ENCODE peak calls at places on chromosomes 12 and 14, in ten cellular contexts. T is stimulated activated naive B cell treated with anti-CD40 and anti-IgM and Interleukin-4, amounts not matched to agents 10 μg/mL and 1 μg/mL and 100 μg/mL, for 72 hours; V is head of caudate nucleus; Q is EL; M is stimulated activated naive CD8-positive, alpha-beta T cell treated with anti-CD3 and anti-CD28 coated beads, Interleukin-15, amount 100 ng/mL, for 72 hours; W is cardiac septum; U is activated naive CD4-positive, alpha-beta T cell; I is PC-3; F is nephron progenitor cell; N is NCI-H1694 treated with DMSO at 0.1 percent for 48 hours. H is an unnamed sample.

GRCh38 chr12:123150804-123151678 is at the start of gene PITPNM2:
- DNase-seq in W (no peak), U (no peak), Q (peak), V (peak), F (peak), I (peak), N (no peak), T (peak), M (peak), H (peak)

GRCh38 chr14:68612049-68612448 is 180.8 kb downstream of the ZFP36L1 start:
- DNase-seq in N (no peak), T (no peak), U (no peak), I (no peak), V (no peak), W (no peak), M (no peak), F (no peak), Q (no peak), H (no peak)

GRCh38 chr12:92356405-92356804 is 210.8 kb upstream of the BTG1 start:
- DNase-seq in U (no peak), T (no peak), M (no peak), W (no peak), Q (no peak), V (no peak), F (no peak), N (no peak), I (no peak), H (no peak)

GRCh38 chr14:32802295-32802694 is 136.4 kb upstream of the NPAS3 start:
- DNase-seq in M (no peak), Q (no peak), T (no peak), U (no peak), I (no peak), F (no peak), N (no peak), V (no peak), W (no peak), H (no peak)

GRCh38 chr12:130144256-130144655 is 18.0 kb upstream of the FZD10 start:
- DNase-seq in W (no peak), T (no peak), F (no peak), U (no peak), I (no peak), N (no peak), Q (no peak), M (no peak), V (no peak), H (no peak)

GRCh38 chr12:21580748-21581495 is 23.7 kb downstream of the GYS2 start:
- DNase-seq in V (no peak), F (no peak), I (no peak), M (no peak), Q (no peak), N (no peak), T (no peak), W (no peak), U (no peak), H (no peak)

GRCh38 chr14:55107766-55108554 is 21.1 kb upstream of the LGALS3 start:
- DNase-seq in I (peak), W (peak), F (no peak), N (no peak), T (no peak), U (no peak), Q (peak), V (no peak), M (peak), H (peak)

GRCh38 chr12:2652401-2653081 is 142.2 kb upstream of the FKBP4 start:
- DNase-seq in F (no peak), N (no peak), W (peak), I (no peak), Q (no peak), T (no peak), V (no peak), U (no peak), M (no peak), H (no peak)

GRCh38 chr12:80648866-80649265 is 58.6 kb upstream of the MYF6 start:
- DNase-seq in N (no peak), V (no peak), W (no peak), M (no peak), T (no peak), I (peak), Q (peak), U (no peak), F (no peak), H (peak)

GRCh38 chr14:29092121-29092520 is 325.5 kb downstream of the FOXG1 start:
- DNase-seq in M (no peak), T (no peak), I (no peak), V (peak), U (no peak), N (no peak), W (no peak), Q (no peak), F (no peak), H (no peak)

GRCh38 chr14:41257476-41257875 is 349.2 kb upstream of the LRFN5 start:
- DNase-seq in N (no peak), W (no peak), I (no peak), U (no peak), F (no peak), M (no peak), T (no peak), V (no peak), Q (no peak), H (no peak)

GRCh38 chr14:85437143-85437542 is 92.8 kb upstream of the FLRT2 start:
- DNase-seq in W (no peak), F (no peak), N (no peak), U (no peak), V (no peak), I (peak), T (no peak), M (no peak), Q (peak), H (peak)

GRCh38 chr14:104794641-104795467 is 694 bp downstream of the AKT1 start:
- DNase-seq in M (no peak), Q (peak), U (no peak), V (peak), T (no peak), W (no peak), N (no peak), F (peak), I (peak), H (peak)

GRCh38 chr14:72291908-72292688 is 359.9 kb downstream of the RGS6 start:
- DNase-seq in V (no peak), T (peak), U (no peak), M (peak), N (peak), Q (peak), F (peak), I (peak), W (no peak), H (peak)

GRCh38 chr14:63180017-63180416 is 24.2 kb upstream of the RHOJ start:
- DNase-seq in U (no peak), N (no peak), F (no peak), V (no peak), W (no peak), M (no peak), Q (no peak), T (no peak), I (no peak), H (no peak)

GRCh38 chr12:76586764-76587395 is 27.3 kb upstream of the OSBPL8 start:
- DNase-seq in T (no peak), I (peak), M (peak), V (no peak), W (no peak), U (no peak), N (peak), Q (peak), F (peak), H (peak)

GRCh38 chr14:50791201-50791600 is 39.8 kb downstream of the NIN start:
- DNase-seq in T (no peak), Q (no peak), M (no peak), F (no peak), W (no peak), N (no peak), I (no peak), V (no peak), U (no peak), H (no peak)

GRCh38 chr14:100819829-100820475 is 6.0 kb upstream of the MEG3 start:
- DNase-seq in F (no peak), I (no peak), T (no peak), V (no peak), U (no peak), W (no peak), M (no peak), N (no peak), Q (no peak), H (no peak)

GRCh38 chr14:67464377-67464776 is 24.1 kb downstream of the TMEM229B start:
- DNase-seq in T (no peak), U (no peak), V (no peak), F (no peak), I (no peak), Q (no peak), W (no peak), M (no peak), N (no peak), H (no peak)

GRCh38 chr12:120125029-120125428 is 8.5 kb upstream of the RAB35 start:
- DNase-seq in F (no peak), T (no peak), U (no peak), I (no peak), N (no peak), Q (no peak), M (no peak), W (no peak), V (no peak), H (no peak)

GRCh38 chr14:38217538-38217937 is 9.8 kb downstream of the SSTR1 start:
- DNase-seq in I (no peak), N (no peak), V (no peak), W (no peak), M (no peak), Q (no peak), U (no peak), T (no peak), F (no peak), H (no peak)

GRCh38 chr12:92898755-92899154 is 30.3 kb downstream of the EEA1 start:
- DNase-seq in T (no peak), V (no peak), U (no peak), W (no peak), F (no peak), Q (peak), N (no peak), I (peak), M (no peak), H (peak)

GRCh38 chr12:68428724-68429580 is 96.8 kb upstream of the MDM1 start:
- DNase-seq in V (no peak), N (no peak), T (no peak), F (no peak), I (peak), U (no peak), Q (peak), M (no peak), W (no peak), H (peak)

GRCh38 chr14:90551070-90551704 is 154.4 kb downstream of the CALM1 start:
- DNase-seq in Q (peak), U (no peak), W (no peak), N (no peak), I (no peak), V (no peak), F (no peak), T (no peak), M (no peak), H (no peak)

GRCh38 chr12:66048843-66049537 is 81.6 kb downstream of the LLPH start:
- DNase-seq in N (no peak), U (no peak), W (no peak), V (no peak), Q (peak), F (no peak), I (peak), T (no peak), M (no peak), H (no peak)

GRCh38 chr12:76033116-76034001 is 1.8 kb upstream of the PHLDA1 start:
- DNase-seq in V (no peak), W (no peak), F (no peak), M (no peak), I (peak), U (no peak), T (no peak), Q (peak), N (no peak), H (peak)

GRCh38 chr12:49089831-49090773 is 4.5 kb downstream of the DHH start:
- DNase-seq in W (peak), F (peak), U (no peak), V (peak), I (peak), T (peak), M (peak), Q (peak), N (no peak), H (peak)

GRCh38 chr14:24430682-24431568 is 1.2 kb downstream of the KHNYN start:
- DNase-seq in T (peak), V (no peak), I (peak), U (no peak), N (no peak), Q (peak), F (peak), M (peak), W (no peak), H (peak)

GRCh38 chr12:1848146-1848545 is 27.8 kb downstream of the LRTM2 start:
- DNase-seq in W (peak), M (no peak), F (no peak), U (no peak), T (no peak), I (no peak), V (no peak), N (no peak), Q (no peak), H (no peak)

GRCh38 chr14:91175296-91175695 is 61.4 kb downstream of the DGLUCY start:
- DNase-seq in V (peak), I (no peak), U (no peak), F (no peak), Q (no peak), M (no peak), W (no peak), T (no peak), N (no peak), H (no peak)

H was measured in kidney tubule cell.